ENCODE peak calls at places on chromosomes 3 and 15, in nine cellular contexts. One of them, this sample, is unnamed.

GRCh38 chr3:37183375-37183831 is 9.0 kb upstream of the LRRFIP2 start:
- ATAC-seq in CD4-positive, alpha-beta T cell: no peak
- ATAC-seq in heart right ventricle: no peak
- ATAC-seq in T-helper 17 cell: no peak
- ATAC-seq in HCT116: peak; percentile 73
- ATAC-seq in upper lobe of right lung: peak; percentile 72
- ATAC-seq in right cardiac atrium: no peak
- ATAC-seq in left ventricle myocardium superior: no peak
- ATAC-seq in stimulated activated naive CD8-positive, alpha-beta T cell treated with anti-CD3 and anti-CD28 coated beads, Interleukin-15, Interleukin-2, amounts not matched to agents 100 U/mL and 50 U/mL, for 24 hours: no peak
- ATAC-seq in this sample: peak; percentile 63

GRCh38 chr3:30646181-30646876 is 39.9 kb downstream of the TGFBR2 start:
- ATAC-seq in stimulated activated naive CD8-positive, alpha-beta T cell treated with anti-CD3 and anti-CD28 coated beads, Interleukin-15, Interleukin-2, amounts not matched to agents 100 U/mL and 50 U/mL, for 24 hours: no peak
- ATAC-seq in T-helper 17 cell: no peak
- ATAC-seq in left ventricle myocardium superior: peak; percentile 10
- ATAC-seq in heart right ventricle: no peak
- ATAC-seq in HCT116: no peak
- ATAC-seq in right cardiac atrium: no peak
- ATAC-seq in CD4-positive, alpha-beta T cell: no peak
- ATAC-seq in upper lobe of right lung: peak; percentile 68
- ATAC-seq in this sample: no peak

GRCh38 chr15:25065286-25065685 is 110.5 kb downstream of the SNRPN start:
- ATAC-seq in heart right ventricle: no peak
- ATAC-seq in left ventricle myocardium superior: no peak
- ATAC-seq in stimulated activated naive CD8-positive, alpha-beta T cell treated with anti-CD3 and anti-CD28 coated beads, Interleukin-15, Interleukin-2, amounts not matched to agents 100 U/mL and 50 U/mL, for 24 hours: no peak
- ATAC-seq in CD4-positive, alpha-beta T cell: no peak
- ATAC-seq in right cardiac atrium: no peak
- ATAC-seq in HCT116: no peak
- ATAC-seq in upper lobe of right lung: no peak
- ATAC-seq in T-helper 17 cell: no peak
- ATAC-seq in this sample: no peak

GRCh38 chr3:74648102-74648501 is 33.6 kb upstream of the CNTN3 start:
- ATAC-seq in left ventricle myocardium superior: no peak
- ATAC-seq in right cardiac atrium: no peak
- ATAC-seq in T-helper 17 cell: no peak
- ATAC-seq in HCT116: no peak
- ATAC-seq in heart right ventricle: no peak
- ATAC-seq in CD4-positive, alpha-beta T cell: no peak
- ATAC-seq in stimulated activated naive CD8-positive, alpha-beta T cell treated with anti-CD3 and anti-CD28 coated beads, Interleukin-15, Interleukin-2, amounts not matched to agents 100 U/mL and 50 U/mL, for 24 hours: no peak
- ATAC-seq in upper lobe of right lung: no peak
- ATAC-seq in this sample: no peak

GRCh38 chr3:14289590-14290453 is 111.2 kb downstream of the LSM3 start:
- ATAC-seq in T-helper 17 cell: no peak
- ATAC-seq in HCT116: peak; percentile 50
- ATAC-seq in upper lobe of right lung: peak; percentile 39
- ATAC-seq in right cardiac atrium: peak; percentile 83
- ATAC-seq in heart right ventricle: peak; percentile 88
- ATAC-seq in left ventricle myocardium superior: peak; percentile 95
- ATAC-seq in CD4-positive, alpha-beta T cell: no peak
- ATAC-seq in stimulated activated naive CD8-positive, alpha-beta T cell treated with anti-CD3 and anti-CD28 coated beads, Interleukin-15, Interleukin-2, amounts not matched to agents 100 U/mL and 50 U/mL, for 24 hours: no peak
- ATAC-seq in this sample: peak; percentile 74

GRCh38 chr15:60423540-60423939 is 25.8 kb upstream of the ANXA2 start:
- ATAC-seq in CD4-positive, alpha-beta T cell: no peak
- ATAC-seq in T-helper 17 cell: no peak
- ATAC-seq in heart right ventricle: no peak
- ATAC-seq in HCT116: peak; percentile 87
- ATAC-seq in right cardiac atrium: peak; percentile 69
- ATAC-seq in upper lobe of right lung: peak; percentile 66
- ATAC-seq in left ventricle myocardium superior: no peak
- ATAC-seq in stimulated activated naive CD8-positive, alpha-beta T cell treated with anti-CD3 and anti-CD28 coated beads, Interleukin-15, Interleukin-2, amounts not matched to agents 100 U/mL and 50 U/mL, for 24 hours: no peak
- ATAC-seq in this sample: no peak

GRCh38 chr3:88334187-88334868 is 184.6 kb downstream of the C3orf38 start:
- ATAC-seq in CD4-positive, alpha-beta T cell: no peak
- ATAC-seq in T-helper 17 cell: no peak
- ATAC-seq in heart right ventricle: peak; percentile 24
- ATAC-seq in left ventricle myocardium superior: peak; percentile 57
- ATAC-seq in right cardiac atrium: peak; percentile 73
- ATAC-seq in stimulated activated naive CD8-positive, alpha-beta T cell treated with anti-CD3 and anti-CD28 coated beads, Interleukin-15, Interleukin-2, amounts not matched to agents 100 U/mL and 50 U/mL, for 24 hours: no peak
- ATAC-seq in upper lobe of right lung: no peak
- ATAC-seq in HCT116: no peak
- ATAC-seq in this sample: no peak

GRCh38 chr3:63969866-63970265 is 53.4 kb downstream of the PSMD6 start:
- ATAC-seq in stimulated activated naive CD8-positive, alpha-beta T cell treated with anti-CD3 and anti-CD28 coated beads, Interleukin-15, Interleukin-2, amounts not matched to agents 100 U/mL and 50 U/mL, for 24 hours: peak; percentile 24
- ATAC-seq in CD4-positive, alpha-beta T cell: no peak
- ATAC-seq in right cardiac atrium: peak; percentile 48
- ATAC-seq in left ventricle myocardium superior: peak; percentile 67
- ATAC-seq in HCT116: no peak
- ATAC-seq in heart right ventricle: no peak
- ATAC-seq in T-helper 17 cell: no peak
- ATAC-seq in upper lobe of right lung: no peak
- ATAC-seq in this sample: no peak

GRCh38 chr3:179956416-179956830 is 80.3 kb downstream of the PEX5L start:
- ATAC-seq in heart right ventricle: no peak
- ATAC-seq in right cardiac atrium: no peak
- ATAC-seq in HCT116: no peak
- ATAC-seq in stimulated activated naive CD8-positive, alpha-beta T cell treated with anti-CD3 and anti-CD28 coated beads, Interleukin-15, Interleukin-2, amounts not matched to agents 100 U/mL and 50 U/mL, for 24 hours: no peak
- ATAC-seq in left ventricle myocardium superior: no peak
- ATAC-seq in T-helper 17 cell: no peak
- ATAC-seq in upper lobe of right lung: no peak
- ATAC-seq in CD4-positive, alpha-beta T cell: no peak
- ATAC-seq in this sample: no peak